ENCODE peak calls at places on chromosomes 13 and 19, in nine cellular contexts. N is pancreas, K is amniotic epithelial cell, Y is GM04503, P is adipocyte, E is GM04504, C is activated T-cell treated with anti-CD3 and anti-CD28 coated beads for 24 hours, J is T-helper 2 cell, W is mammary epithelial cell. D is an unnamed sample.

GRCh38 chr19:16273005-16273404 is 51.6 kb upstream of the KLF2 start:
- DNase-seq in P (no peak), Y (no peak), K (no peak), C (no peak), E (no peak), W (no peak), J (no peak), N (no peak), D (no peak)

GRCh38 chr13:40506592-40507446 is 159.6 kb downstream of the FOXO1 start:
- DNase-seq in Y (no peak), P (no peak), C (no peak), W (no peak), J (no peak), K (no peak), N (no peak), E (no peak), D (no peak)

GRCh38 chr19:12778020-12778904 is 2.9 kb upstream of the HOOK2 start:
- DNase-seq in K (peak), Y (no peak), P (peak), N (peak), E (peak), W (peak), C (no peak), J (peak), D (peak)

GRCh38 chr13:97849305-97849704 is 104.2 kb upstream of the IPO5 start:
- DNase-seq in K (peak), P (peak), C (no peak), W (peak), N (no peak), Y (no peak), E (no peak), J (no peak), D (peak)

GRCh38 chr13:41960700-41961697 is at the start of gene VWA8:
- DNase-seq in N (peak), J (peak), K (peak), Y (no peak), C (peak), E (peak), W (peak), P (peak), D (peak)

GRCh38 chr19:28294395-28294794 is 918.6 kb downstream of the UQCRFS1 start:
- DNase-seq in C (no peak), K (no peak), N (no peak), Y (no peak), W (peak), P (no peak), J (no peak), E (no peak), D (peak)

GRCh38 chr19:55147408-55148251 is 1.4 kb downstream of the TNNT1 start:
- DNase-seq in E (no peak), K (no peak), C (no peak), W (no peak), J (no peak), Y (no peak), P (no peak), N (no peak), D (peak)

GRCh38 chr19:16896913-16897571 is 8.2 kb downstream of the F2RL3 start:
- DNase-seq in Y (peak), N (peak), E (peak), K (peak), W (peak), P (peak), C (peak), J (peak), D (peak)

GRCh38 chr13:41032646-41033396 is 13.7 kb upstream of the ELF1 start:
- DNase-seq in W (no peak), P (no peak), C (no peak), N (no peak), J (no peak), E (no peak), K (no peak), Y (no peak), D (no peak)

GRCh38 chr13:98216135-98216565 is 39.1 kb upstream of the RNF113B start:
- DNase-seq in Y (peak), W (peak), C (no peak), P (peak), K (peak), J (no peak), E (peak), N (peak), D (peak)

GRCh38 chr13:45916036-45916435 is 64.5 kb upstream of the SIAH3 start:
- DNase-seq in N (no peak), P (no peak), C (no peak), K (peak), E (no peak), J (no peak), Y (no peak), W (no peak), D (no peak)

GRCh38 chr19:33673996-33674395 is 52.2 kb downstream of the CHST8 start:
- DNase-seq in N (no peak), K (no peak), J (no peak), Y (no peak), P (no peak), E (no peak), W (no peak), C (no peak), D (no peak)

D was measured in NCI-H226.